ENCODE peak calls at places on chromosomes 3 and 15, in four cellular contexts. U, Y, R and P are unnamed samples.

GRCh38 chr15:40858706-40859105 is 14.9 kb downstream of the SPINT1 start:
- DNase-seq in U (no peak), Y (no peak), R (no peak), P (no peak)

GRCh38 chr15:60392986-60393811 is 4.6 kb downstream of the ANXA2 start:
- DNase-seq in U (no peak), Y (no peak), R (no peak), P (peak)

GRCh38 chr3:29415824-29416223 is 135.0 kb downstream of the RBMS3 start:
- DNase-seq in U (no peak), Y (no peak), R (no peak), P (no peak)

GRCh38 chr15:31027948-31028586 is 36.6 kb upstream of the MTMR10 start:
- DNase-seq in U (no peak), Y (no peak), R (no peak), P (no peak)

GRCh38 chr3:140572334-140572733 is 105.5 kb upstream of the TRIM42 start:
- DNase-seq in U (no peak), Y (no peak), R (no peak), P (no peak)

GRCh38 chr3:16350041-16350952 is 85.3 kb downstream of the OXNAD1 start:
- DNase-seq in U (no peak), Y (no peak), R (no peak), P (no peak)

GRCh38 chr3:169661567-169662214 is 1.8 kb downstream of the MECOM start:
- DNase-seq in U (no peak), Y (no peak), R (peak), P (peak)

GRCh38 chr3:163476179-163476578 is 1602.1 kb downstream of the SI start:
- DNase-seq in U (no peak), Y (no peak), R (peak), P (no peak)

GRCh38 chr15:94335616-94336015 is 104.3 kb downstream of the MCTP2 start:
- DNase-seq in U (no peak), Y (no peak), R (no peak), P (no peak)

GRCh38 chr3:34283743-34284142 is 485.3 kb downstream of the PDCD6IP start:
- DNase-seq in U (no peak), Y (no peak), R (no peak), P (no peak)

GRCh38 chr3:40615916-40616315 is 91.2 kb downstream of the ZNF621 start:
- DNase-seq in U (no peak), Y (no peak), R (peak), P (no peak)

GRCh38 chr3:171488479-171488878 is 28.3 kb upstream of the TNIK start:
- DNase-seq in U (no peak), Y (no peak), R (no peak), P (no peak)

GRCh38 chr15:61106886-61107285 is 122.2 kb downstream of the RORA start:
- DNase-seq in U (no peak), Y (no peak), R (no peak), P (no peak)

GRCh38 chr3:187454416-187454815 is 86.2 kb downstream of the RTP4 start:
- DNase-seq in U (no peak), Y (no peak), R (no peak), P (no peak)

GRCh38 chr3:95394286-95394685 is 1331.4 kb downstream of the NSUN3 start:
- DNase-seq in U (no peak), Y (no peak), R (no peak), P (no peak)

GRCh38 chr3:18066899-18067582 is 324.6 kb upstream of the TBC1D5 start:
- DNase-seq in U (no peak), Y (no peak), R (no peak), P (no peak)

GRCh38 chr15:45114076-45114750 is at the start of the genes DUOX2 and DUOXA2:
- DNase-seq in U (no peak), Y (no peak), R (no peak), P (no peak)

GRCh38 chr3:12643010-12643380 is 20.9 kb downstream of the RAF1 start:
- DNase-seq in U (no peak), Y (no peak), R (no peak), P (no peak)

GRCh38 chr3:134309987-134310700 is 59.5 kb upstream of the RYK start:
- DNase-seq in U (no peak), Y (no peak), R (no peak), P (no peak)

GRCh38 chr15:63950911-63951481 is 95.3 kb downstream of the DAPK2 start:
- DNase-seq in U (no peak), Y (no peak), R (no peak), P (no peak)

GRCh38 chr15:98657721-98658120 is 9.4 kb downstream of the IGF1R start:
- DNase-seq in U (no peak), Y (no peak), R (no peak), P (no peak)

GRCh38 chr3:178474526-178474925 is 61.7 kb upstream of the KCNMB2 start:
- DNase-seq in U (no peak), Y (no peak), R (no peak), P (no peak)

GRCh38 chr15:101091080-101092017 is 160.5 kb downstream of the CHSY1 start:
- DNase-seq in U (no peak), Y (no peak), R (no peak), P (peak)

GRCh38 chr3:194488007-194488742 is 1.4 kb upstream of the ATP13A3 start:
- DNase-seq in U (no peak), Y (no peak), R (no peak), P (no peak)

GRCh38 chr15:40593130-40593529 is 919 bp upstream of the KNL1 start:
- DNase-seq in U (no peak), Y (no peak), R (no peak), P (no peak)

GRCh38 chr3:36944012-36944640 is 728 bp downstream of the TRANK1 start:
- DNase-seq in U (no peak), Y (peak), R (peak), P (no peak)

GRCh38 chr3:159947220-159947619 is 41.4 kb upstream of the IL12A start:
- DNase-seq in U (no peak), Y (no peak), R (no peak), P (no peak)

GRCh38 chr3:134650431-134651346 is at the start of gene KY:
- DNase-seq in U (no peak), Y (no peak), R (peak), P (no peak)

GRCh38 chr3:129314757-129315385 is 36.2 kb downstream of the HMCES start:
- DNase-seq in U (no peak), Y (peak), R (peak), P (peak)

GRCh38 chr15:29969587-29970401 is 113.0 kb upstream of the GOLGA8J start:
- DNase-seq in U (no peak), Y (no peak), R (no peak), P (no peak)

GRCh38 chr15:20341901-20342605 is 199.5 kb downstream of the GOLGA6L6 start:
- DNase-seq in U (no peak), Y (no peak), R (no peak), P (peak)

GRCh38 chr15:60804986-60805949 is 326.3 kb upstream of the ICE2 start:
- DNase-seq in U (no peak), Y (no peak), R (no peak), P (peak)

GRCh38 chr15:73897441-73898261 is 24.3 kb downstream of the TBC1D21 start:
- DNase-seq in U (no peak), Y (peak), R (peak), P (peak)

GRCh38 chr15:83164409-83165404 is 42.9 kb downstream of the HDGFL3 start:
- DNase-seq in U (no peak), Y (no peak), R (no peak), P (no peak)

GRCh38 chr3:187104956-187105355 is 34.3 kb downstream of the RPL39L start:
- DNase-seq in U (no peak), Y (peak), R (no peak), P (no peak)

GRCh38 chr3:171824076-171824475 is 13.8 kb upstream of the PLD1 start:
- DNase-seq in U (no peak), Y (no peak), R (no peak), P (no peak)

GRCh38 chr15:70064441-70064840 is 33.3 kb downstream of the TLE3 start:
- DNase-seq in U (no peak), Y (no peak), R (no peak), P (no peak)

GRCh38 chr3:73229036-73229435 is 167.6 kb downstream of the EBLN2 start:
- DNase-seq in U (no peak), Y (no peak), R (no peak), P (no peak)

GRCh38 chr3:126936110-126936509 is 46.8 kb upstream of the PLXNA1 start:
- DNase-seq in U (no peak), Y (no peak), R (no peak), P (no peak)